ENCODE peak calls at places on chromosomes 11 and 22, in ten cellular contexts. M is ovary, Q is testis, I is Caco-2, R is upper lobe of right lung, H is IMR-90, A is heart right ventricle, X is fibroblast of mammary gland, T is adrenal gland, E is neural progenitor cell. J is an unnamed sample.
A peak's percentile ranks its signal among the peaks of the same experiment; 100 is the strongest.

GRCh38 chr11:36090351-36091245 is 146.7 kb downstream of the LDLRAD3 start:
- DNase-seq in T (no peak), H (no peak), I (no peak), Q (no peak), A (no peak), M (no peak), R (no peak), X (no peak), E (no peak), J (no peak)

GRCh38 chr22:20312396-20313191 is 7.3 kb downstream of the DGCR6L start:
- DNase-seq in H (no peak), E (peak; percentile 0), M (no peak), Q (peak; percentile 5), R (peak; percentile 45), A (no peak), X (no peak), I (no peak), T (no peak), J (no peak)

GRCh38 chr22:48829908-48830307 is 997.8 kb downstream of the BRD1 start:
- DNase-seq in H (no peak), A (no peak), Q (no peak), E (no peak), X (no peak), M (no peak), R (peak; percentile 48), I (no peak), T (no peak), J (no peak)

GRCh38 chr11:68670208-68670992 is 13.9 kb upstream of the GAL start:
- DNase-seq in H (no peak), Q (no peak), X (no peak), I (no peak), T (no peak), R (peak; percentile 63), E (no peak), M (no peak), A (no peak), J (no peak)

GRCh38 chr11:104487035-104487775 is 323.3 kb upstream of the PDGFD start:
- DNase-seq in I (no peak), X (no peak), E (no peak), A (no peak), M (no peak), R (no peak), T (no peak), Q (no peak), H (peak; percentile 30), J (peak; percentile 61)

GRCh38 chr11:73308003-73308962 is at the start of gene ARHGEF17:
- DNase-seq in T (peak; percentile 48), R (peak; percentile 89), H (peak; percentile 76), A (peak; percentile 82), Q (peak; percentile 76), M (peak; percentile 76), X (peak; percentile 70), E (peak; percentile 93), I (peak; percentile 93), J (peak; percentile 86)

GRCh38 chr11:44566952-44567875 is 1.8 kb downstream of the CD82 start:
- DNase-seq in X (no peak), E (no peak), H (no peak), M (no peak), A (no peak), Q (no peak), I (no peak), R (no peak), T (no peak), J (no peak)

GRCh38 chr11:76574406-76574805 is 96.1 kb downstream of the LRRC32 start:
- DNase-seq in A (no peak), M (no peak), H (peak; percentile 70), E (no peak), X (no peak), Q (no peak), I (no peak), T (no peak), R (no peak), J (peak; percentile 86)

GRCh38 chr22:27100789-27101188 is 443.4 kb downstream of the MIAT start:
- DNase-seq in E (peak; percentile 88), H (peak; percentile 45), R (no peak), M (peak; percentile 48), I (no peak), X (no peak), A (no peak), Q (no peak), T (no peak), J (peak; percentile 67)

GRCh38 chr11:129190087-129190486 is 2.0 kb downstream of the ARHGAP32 start:
- DNase-seq in I (no peak), R (no peak), H (no peak), E (no peak), T (no peak), A (no peak), X (peak; percentile 25), M (no peak), Q (no peak), J (peak; percentile 29)

GRCh38 chr22:28442951-28443876 is 236.4 kb downstream of the TTC28 start:
- DNase-seq in M (peak; percentile 66), T (peak; percentile 71), Q (peak; percentile 87), I (peak; percentile 48), H (peak; percentile 76), A (peak; percentile 55), E (peak; percentile 78), X (peak; percentile 75), R (peak; percentile 79), J (peak; percentile 84)
- H3K4me3 ChIP-seq in M (peak overlapping the region; percentile 56), T (peak overlapping the region; percentile 4), Q (peak overlapping the region; percentile 46), I (peak overlapping the region; percentile 56), H (peak overlapping the region; percentile 45), A (peak overlapping the region; percentile 54), E (peak overlapping the region; percentile 61), X (peak overlapping the region; percentile 61), R (peak overlapping the region; percentile 61), J (peak overlapping the region; percentile 61)

GRCh38 chr11:70510106-70510505 is 111.8 kb downstream of the CTTN start:
- DNase-seq in M (no peak), I (no peak), X (no peak), Q (no peak), A (no peak), H (no peak), E (no peak), R (peak; percentile 48), T (no peak), J (no peak)

GRCh38 chr11:70510571-70510970 is 112.2 kb downstream of the CTTN start:
- DNase-seq in H (no peak), E (no peak), A (no peak), Q (no peak), X (no peak), R (no peak), T (no peak), I (no peak), M (no peak), J (no peak)

GRCh38 chr11:70512716-70513115 is 114.4 kb downstream of the CTTN start:
- DNase-seq in X (no peak), T (no peak), M (no peak), Q (no peak), I (no peak), H (no peak), A (no peak), E (no peak), R (no peak), J (no peak)

GRCh38 chr11:70509476-70509875 is 111.1 kb downstream of the CTTN start:
- DNase-seq in Q (no peak), E (peak; percentile 70), T (no peak), I (no peak), R (peak; percentile 48), M (no peak), A (no peak), H (no peak), X (no peak), J (no peak)

DNA sequence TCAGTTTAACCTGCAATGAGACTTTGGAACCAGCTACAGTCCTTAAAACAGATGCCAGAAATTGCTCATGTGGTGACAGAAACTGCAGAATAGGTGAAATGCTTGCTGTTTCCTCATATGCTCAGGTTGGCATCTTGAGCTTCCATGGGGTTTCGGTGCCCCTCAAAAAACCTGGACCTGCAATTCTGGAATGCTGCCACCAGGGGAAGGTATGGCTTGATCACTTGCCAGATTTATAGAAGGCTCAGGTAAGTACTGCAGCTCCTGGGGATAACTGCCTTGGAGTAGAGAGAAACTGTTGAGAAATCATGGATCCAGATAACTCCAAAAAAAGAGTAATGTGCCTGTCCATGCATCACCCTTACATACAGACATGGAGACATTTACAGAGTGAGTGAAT is 113.0 kb downstream of the CTTN start:
- DNase-seq in X (no peak), H (no peak), Q (no peak), I (no peak), M (no peak), A (no peak), R (no peak), E (no peak), T (no peak), J (no peak)
- TF ChIP-seq CTCF in X (peak; percentile 5), H (no peak), Q (no peak), I (peak; percentile 32), M (no peak), A (no peak), R (no peak), E (peak; percentile 41), T (no peak), J (no peak)

DNA sequence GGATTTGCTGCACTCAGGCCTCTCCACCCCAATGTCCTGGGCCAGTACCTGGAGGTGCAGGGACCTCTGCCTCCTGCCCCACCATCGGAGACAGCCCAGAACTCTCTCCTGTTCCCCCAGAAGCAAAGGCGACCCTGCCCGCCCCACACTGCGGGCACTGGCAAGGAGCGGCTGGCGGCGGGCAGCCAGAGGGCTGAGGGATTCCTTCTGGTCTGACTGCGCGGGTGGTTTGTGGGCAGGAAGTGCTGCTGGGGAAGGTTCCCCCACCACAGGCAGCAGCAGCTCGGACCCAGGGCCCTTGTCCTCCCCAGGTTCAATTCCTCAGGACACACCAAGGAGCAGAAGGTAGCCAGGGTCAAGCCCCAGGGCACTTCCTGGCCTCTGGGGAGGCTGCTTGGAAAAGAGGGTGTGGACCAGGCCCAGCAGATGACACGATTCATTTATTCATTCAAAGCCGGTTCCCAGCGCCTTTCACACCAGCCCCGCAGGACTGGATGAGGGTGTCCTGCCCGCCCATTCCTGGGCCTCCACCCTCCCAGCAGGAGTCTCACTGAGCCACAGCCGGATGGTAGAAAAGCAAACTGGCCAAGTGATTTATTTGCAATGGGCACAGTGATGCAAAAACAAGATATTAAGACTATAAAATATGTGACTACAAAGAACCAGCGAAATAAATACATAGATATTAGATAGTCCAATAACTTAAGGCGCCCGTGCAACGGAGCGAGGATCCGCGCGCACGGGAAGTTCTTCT is 1.2 kb downstream of the PHLDA2 start:
- DNase-seq in E (no peak), M (no peak), I (no peak), R (peak; percentile 63), Q (no peak), X (peak; percentile 36), T (no peak), H (peak; percentile 28), A (no peak), J (peak; percentile 56)
- H3K4me3 ChIP-seq in E (peak overlapping the region; percentile 53), M (peak overlapping the region; percentile 35), I (peak overlapping the region; percentile 91), R (peak overlapping the region; percentile 64), Q (peak overlapping the region; percentile 34), X (peak overlapping the region; percentile 80), T (no peak overlapping the region), H (peak overlapping the region; percentile 92), A (peak overlapping the region; percentile 50), J (peak overlapping the region; percentile 81)

GRCh38 chr11:117316197-117316961 is at the start of gene BACE1:
- DNase-seq in M (peak; percentile 86), Q (peak; percentile 89), X (peak; percentile 82), T (peak; percentile 81), A (peak; percentile 83), R (peak; percentile 88), E (peak; percentile 96), I (peak; percentile 94), H (peak; percentile 80), J (peak; percentile 82)
- TF ChIP-seq CTCF in M (peak; percentile 59), Q (peak; percentile 40), X (peak; percentile 46), T (no peak), A (peak; percentile 24), R (peak; percentile 49), E (peak; percentile 52), I (peak; percentile 83), H (peak; percentile 58), J (peak; percentile 53)

J was measured in choroid plexus epithelial cell.